ENCODE peak calls at places on chromosomes 12 and 14, in four cellular contexts. One of them, this sample, is unnamed.
A peak's percentile ranks its signal among the peaks of the same experiment; 100 is the strongest.

GRCh38 chr14:50766338-50766886 is 64.5 kb downstream of the NIN start:
- DNase-seq in body of pancreas: no peak
- DNase-seq in ascending aorta: peak; percentile 71
- DNase-seq in HepG2: no peak
- DNase-seq in this sample: no peak

GRCh38 chr12:47705239-47705570 is 625 bp downstream of the RPAP3 start:
- DNase-seq in body of pancreas: no peak
- DNase-seq in ascending aorta: no peak
- DNase-seq in HepG2: no peak
- DNase-seq in this sample: no peak

GRCh38 chr12:124422570-124423523 is 128.0 kb downstream of the RFLNA start:
- DNase-seq in body of pancreas: peak; percentile 84
- DNase-seq in HepG2: peak; percentile 58
- DNase-seq in ascending aorta: peak; percentile 94
- DNase-seq in this sample: peak; percentile 83

GRCh38 chr12:106690569-106690968 is 83.9 kb upstream of the RIC8B start:
- DNase-seq in HepG2: no peak
- DNase-seq in ascending aorta: no peak
- DNase-seq in body of pancreas: no peak
- DNase-seq in this sample: no peak

GRCh38 chr14:65156568-65157366 is 54.5 kb upstream of the MAX start:
- DNase-seq in HepG2: no peak
- DNase-seq in ascending aorta: peak; percentile 75
- DNase-seq in body of pancreas: no peak
- DNase-seq in this sample: peak; percentile 66

GRCh38 chr12:74890237-74890599 is 319.4 kb downstream of the KCNC2 start:
- DNase-seq in ascending aorta: no peak
- DNase-seq in HepG2: peak; percentile 15
- DNase-seq in body of pancreas: peak; percentile 17
- DNase-seq in this sample: peak; percentile 95

GRCh38 chr14:99572173-99572999 is 31.6 kb downstream of the CCDC85C start:
- DNase-seq in body of pancreas: peak; percentile 62
- DNase-seq in HepG2: no peak
- DNase-seq in ascending aorta: no peak
- DNase-seq in this sample: no peak

GRCh38 chr14:102209224-102209966 is 69.7 kb downstream of the WDR20 start:
- DNase-seq in HepG2: peak; percentile 58
- DNase-seq in ascending aorta: no peak
- DNase-seq in body of pancreas: no peak
- DNase-seq in this sample: no peak

GRCh38 chr14:101499080-101499479 is 62.2 kb upstream of the DIO3 start:
- DNase-seq in ascending aorta: no peak
- DNase-seq in HepG2: no peak
- DNase-seq in body of pancreas: peak; percentile 68
- DNase-seq in this sample: no peak

GRCh38 chr12:116222358-116222757 is 55.1 kb downstream of the MED13L start:
- DNase-seq in body of pancreas: peak; percentile 80
- DNase-seq in ascending aorta: peak; percentile 88
- DNase-seq in HepG2: peak; percentile 55
- DNase-seq in this sample: peak; percentile 90

GRCh38 chr14:101501858-101502615 is 59.3 kb upstream of the DIO3 start:
- DNase-seq in body of pancreas: peak; percentile 3
- DNase-seq in HepG2: no peak
- DNase-seq in ascending aorta: peak; percentile 55
- DNase-seq in this sample: no peak

GRCh38 chr12:127696963-127697362 is 570.0 kb upstream of the TMEM132C start:
- DNase-seq in body of pancreas: no peak
- DNase-seq in ascending aorta: no peak
- DNase-seq in HepG2: no peak
- DNase-seq in this sample: no peak

GRCh38 chr14:61461808-61462275 is 140.5 kb downstream of the PRKCH start:
- DNase-seq in HepG2: peak; percentile 68
- DNase-seq in body of pancreas: no peak
- DNase-seq in ascending aorta: no peak
- DNase-seq in this sample: peak; percentile 63

GRCh38 chr12:132117558-132117875 is 26.6 kb downstream of the DDX51 start:
- DNase-seq in body of pancreas: no peak
- DNase-seq in ascending aorta: no peak
- DNase-seq in HepG2: no peak
- DNase-seq in this sample: no peak

GRCh38 chr12:119446459-119446858 is 111.9 kb downstream of the CCDC60 start:
- DNase-seq in ascending aorta: no peak
- DNase-seq in HepG2: no peak
- DNase-seq in body of pancreas: no peak
- DNase-seq in this sample: peak; percentile 49

This sample was measured in bronchial epithelial cell.